ENCODE peak calls at places on chromosomes 6 and 20, in nine cellular contexts. H is T-helper 2 cell; G is fibroblast of gingiva; R is frontal cortex; L is T-helper 17 cell; K is anterior cingulate cortex; M is head of caudate nucleus; E is activated CD8-positive, alpha-beta T cell treated with anti-CD3 and anti-CD28 coated beads for 36 hours; S is skeletal muscle cell. Q is an unnamed sample.

GRCh38 chr6:89830385-89830809 is 717 bp downstream of the CASP8AP2 start:
- DNase-seq in H (no peak), G (no peak), R (no peak), L (no peak), K (no peak), M (no peak), E (no peak), S (no peak), Q (no peak)

GRCh38 chr20:13128173-13128572 is 92.9 kb upstream of the ISM1 start:
- DNase-seq in H (no peak), G (no peak), R (no peak), L (no peak), K (no peak), M (no peak), E (no peak), S (no peak), Q (no peak)

GRCh38 chr20:1382670-1383069 is 10.2 kb downstream of the FKBP1A start:
- DNase-seq in H (no peak), G (no peak), R (no peak), L (no peak), K (no peak), M (no peak), E (no peak), S (no peak), Q (no peak)

GRCh38 chr6:21022343-21023107 is 488.3 kb downstream of the CDKAL1 start:
- DNase-seq in H (no peak), G (no peak), R (no peak), L (no peak), K (no peak), M (no peak), E (no peak), S (peak; percentile 32), Q (no peak)

GRCh38 chr20:51093240-51093763 is 70.4 kb upstream of the KCNG1 start:
- DNase-seq in H (no peak), G (no peak), R (no peak), L (no peak), K (no peak), M (no peak), E (no peak), S (no peak), Q (no peak)

GRCh38 chr20:46084805-46085792 is 4.7 kb downstream of the NCOA5 start:
- DNase-seq in H (no peak), G (peak; percentile 21), R (no peak), L (no peak), K (no peak), M (no peak), E (no peak), S (peak; percentile 30), Q (no peak)

GRCh38 chr6:158321960-158322359 is 9.7 kb downstream of the TULP4 start:
- DNase-seq in H (no peak), G (peak; percentile 30), R (no peak), L (no peak), K (no peak), M (no peak), E (no peak), S (peak; percentile 27), Q (peak; percentile 32)

GRCh38 chr6:34070315-34071110 is 75.4 kb downstream of the GRM4 start:
- DNase-seq in H (no peak), G (no peak), R (no peak), L (no peak), K (no peak), M (no peak), E (no peak), S (no peak), Q (no peak)

GRCh38 chr6:141988954-141989705 is 143.6 kb upstream of the GJE1 start:
- DNase-seq in H (no peak), G (peak; percentile 71), R (no peak), L (no peak), K (no peak), M (peak; percentile 36), E (peak; percentile 40), S (peak; percentile 51), Q (peak; percentile 62)

GRCh38 chr6:90285611-90286381 is 10.8 kb downstream of the BACH2 start:
- DNase-seq in H (no peak), G (peak; percentile 85), R (peak; percentile 50), L (peak; percentile 15), K (peak; percentile 76), M (peak; percentile 79), E (peak; percentile 80), S (peak; percentile 81), Q (peak; percentile 42)